ENCODE peak calls at places on chromosome 2, in five cellular contexts. L is brain microvascular endothelial cell, W is dorsolateral prefrontal cortex, U is HepG2, P is tibial artery. I is an unnamed sample.

GRCh38 chr2:118479020-118479419 is 368.4 kb downstream of the EN1 start:
- DNase-seq in L (no peak), W (no peak), U (no peak), P (no peak), I (no peak)

GRCh38 chr2:37829616-37830385 is 95.3 kb upstream of the RMDN2 start:
- DNase-seq in L (peak), W (no peak), U (no peak), P (no peak), I (no peak)

GRCh38 chr2:193076995-193077394 is 882.3 kb upstream of the TMEFF2 start:
- DNase-seq in L (no peak), W (no peak), U (no peak), P (no peak), I (no peak)

GRCh38 chr2:70515938-70516337 is 37.7 kb downstream of the TGFA start:
- DNase-seq in L (no peak), W (no peak), U (no peak), P (no peak), I (no peak)

GRCh38 chr2:30216157-30216556 is 15.2 kb upstream of the LBH start:
- DNase-seq in L (no peak), W (no peak), U (no peak), P (no peak), I (no peak)

GRCh38 chr2:112153501-112153900 is 15.3 kb downstream of the FBLN7 start:
- DNase-seq in L (no peak), W (no peak), U (no peak), P (no peak), I (no peak)

GRCh38 chr2:123687064-123687463 is 338.0 kb upstream of the CNTNAP5 start:
- DNase-seq in L (no peak), W (no peak), U (no peak), P (no peak), I (no peak)

GRCh38 chr2:207760453-207760852 is 9.3 kb downstream of the FZD5 start:
- DNase-seq in L (no peak), W (no peak), U (no peak), P (no peak), I (no peak)

GRCh38 chr2:43340066-43340465 is 113.7 kb upstream of the ZFP36L2 start:
- DNase-seq in L (no peak), W (no peak), U (no peak), P (no peak), I (no peak)

GRCh38 chr2:42510191-42510929 is 16.6 kb upstream of the KCNG3 start:
- DNase-seq in L (peak), W (no peak), U (no peak), P (no peak), I (no peak)

GRCh38 chr2:84427235-84428138 is 31.6 kb downstream of the SUCLG1 start:
- DNase-seq in L (no peak), W (no peak), U (peak), P (no peak), I (no peak)

GRCh38 chr2:26914286-26914962 is 56.0 kb upstream of the MAPRE3 start:
- DNase-seq in L (no peak), W (no peak), U (no peak), P (no peak), I (no peak)

GRCh38 chr2:23939054-23939436 is 1.2 kb upstream of the UBXN2A start:
- DNase-seq in L (no peak), W (no peak), U (no peak), P (no peak), I (no peak)

GRCh38 chr2:157785200-157785599 is 90.9 kb downstream of the ACVR1 start:
- DNase-seq in L (no peak), W (no peak), U (no peak), P (no peak), I (no peak)
- H3K27ac ChIP-seq in L (no peak), W (no peak), U (no peak), P (peak), I (peak)

GRCh38 chr2:238869293-238870124 is 21.6 kb downstream of the TWIST2 start:
- DNase-seq in L (no peak), W (no peak), U (peak), P (no peak), I (peak)
- H3K4me3 ChIP-seq in L (no peak), W (no peak), U (no peak), P (no peak), I (no peak)

GRCh38 chr2:187552381-187552780 is 1.9 kb downstream of the TFPI start:
- DNase-seq in L (no peak), W (no peak), U (no peak), P (no peak), I (no peak)
- H3K27ac ChIP-seq in L (peak), W (no peak), U (peak), P (peak), I (peak)

GRCh38 chr2:161416294-161416632 is at the start of gene TBR1:
- DNase-seq in L (no peak), W (no peak), U (no peak), P (no peak), I (no peak)
- H3K4me3 ChIP-seq in L (no peak), W (peak), U (peak), P (peak), I (no peak)

DNA sequence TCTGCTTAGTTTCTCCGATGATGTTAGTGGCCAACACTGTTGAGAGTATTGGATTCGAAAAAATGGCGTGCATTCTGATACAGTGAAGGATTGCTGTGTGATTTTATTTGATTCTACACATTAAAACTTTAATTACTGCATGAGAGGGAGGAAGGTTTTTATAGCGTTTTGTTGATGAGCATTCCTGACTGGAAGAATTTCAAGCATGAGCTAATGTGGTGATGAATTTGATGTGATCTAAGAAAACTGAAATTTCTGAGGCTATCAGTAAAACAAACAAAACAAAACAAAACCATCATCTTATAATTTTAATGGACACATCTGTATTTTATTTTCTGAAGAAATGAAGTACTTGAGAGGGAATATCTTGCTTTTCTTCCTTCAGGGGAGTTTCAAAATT is 59.6 kb downstream of the ITGB6 start:
- DNase-seq in L (peak), W (no peak), U (no peak), P (no peak), I (no peak)
- H3K27ac ChIP-seq in L (peak), W (no peak), U (no peak), P (peak), I (no peak)

I was measured in right atrium auricular region.